ENCODE peak calls at places on chromosome 10, in ten cellular contexts. R is chondrocyte; F is fibroblast of the aortic adventitia; Z is Daoy; M is GM19239; N is neural crest cell; U is activated effector memory CD4-positive, alpha-beta T cell treated with Interleukin-2 at 50 U/mL for 16 hours; D is activated T-cell treated with anti-CD3 and anti-CD28 coated beads, Interleukin-2, amount 50 U/mL, for 4 hours; I is right lobe of liver; A is WTC11. G is an unnamed sample.

GRCh38 chr10:124734311-124735166 is 9.6 kb downstream of the FAM53B start:
- DNase-seq in R (no peak), F (no peak), Z (no peak), M (no peak), N (no peak), U (peak; percentile 36), D (no peak), I (no peak), A (no peak), G (no peak)

GRCh38 chr10:22335204-22335956 is 9.9 kb upstream of the SPAG6 start:
- DNase-seq in R (no peak), F (peak; percentile 56), Z (no peak), M (peak; percentile 70), N (no peak), U (peak; percentile 59), D (peak; percentile 58), I (peak; percentile 48), A (peak; percentile 58), G (no peak)

GRCh38 chr10:36211856-36212255 is 569.8 kb upstream of the FZD8 start:
- DNase-seq in R (no peak), F (no peak), Z (no peak), M (no peak), N (no peak), U (no peak), D (no peak), I (no peak), A (no peak), G (no peak)

GRCh38 chr10:15262036-15262713 is 93.7 kb upstream of the NMT2 start:
- DNase-seq in R (no peak), F (peak; percentile 64), Z (no peak), M (no peak), N (no peak), U (no peak), D (no peak), I (no peak), A (no peak), G (no peak)

GRCh38 chr10:12509016-12509793 is 159.9 kb downstream of the CAMK1D start:
- DNase-seq in R (no peak), F (no peak), Z (no peak), M (no peak), N (no peak), U (no peak), D (no peak), I (no peak), A (no peak), G (no peak)

GRCh38 chr10:114079421-114079820 is 35.8 kb downstream of the ADRB1 start:
- DNase-seq in R (no peak), F (no peak), Z (no peak), M (no peak), N (no peak), U (no peak), D (no peak), I (no peak), A (no peak), G (no peak)

GRCh38 chr10:43093423-43094090 is 16.7 kb downstream of the RET start:
- DNase-seq in R (no peak), F (no peak), Z (peak; percentile 18), M (no peak), N (no peak), U (no peak), D (no peak), I (no peak), A (peak; percentile 42), G (no peak)

GRCh38 chr10:126384269-126384873 is 3.9 kb downstream of the ADAM12 start:
- DNase-seq in R (no peak), F (peak; percentile 91), Z (peak; percentile 58), M (no peak), N (no peak), U (no peak), D (no peak), I (no peak), A (no peak), G (no peak)

GRCh38 chr10:33897255-33897893 is 562.9 kb upstream of the NRP1 start:
- DNase-seq in R (no peak), F (peak; percentile 85), Z (peak; percentile 15), M (no peak), N (no peak), U (no peak), D (no peak), I (no peak), A (no peak), G (no peak)

GRCh38 chr10:24723788-24724380 is at the start of gene ARHGAP21:
- DNase-seq in R (no peak), F (peak; percentile 80), Z (peak; percentile 70), M (peak; percentile 28), N (peak; percentile 45), U (peak; percentile 18), D (peak; percentile 13), I (peak; percentile 81), A (peak; percentile 40), G (peak; percentile 18)

GRCh38 chr10:132163278-132163765 is 23.4 kb upstream of the DPYSL4 start:
- DNase-seq in R (peak; percentile 77), F (no peak), Z (peak; percentile 48), M (peak; percentile 70), N (peak; percentile 45), U (no peak), D (no peak), I (no peak), A (peak; percentile 88), G (no peak)

GRCh38 chr10:96497391-96497790 is 16.3 kb downstream of the TLL2 start:
- DNase-seq in R (no peak), F (no peak), Z (no peak), M (no peak), N (no peak), U (no peak), D (no peak), I (no peak), A (no peak), G (no peak)

GRCh38 chr10:110151467-110151866 is 55.9 kb upstream of the MXI1 start:
- DNase-seq in R (no peak), F (no peak), Z (no peak), M (no peak), N (no peak), U (no peak), D (no peak), I (no peak), A (no peak), G (no peak)

GRCh38 chr10:44352316-44353127 is 32.4 kb downstream of the CXCL12 start:
- DNase-seq in R (no peak), F (peak; percentile 64), Z (peak; percentile 52), M (no peak), N (no peak), U (no peak), D (no peak), I (peak; percentile 38), A (no peak), G (no peak)

GRCh38 chr10:71548494-71548846 is 151.8 kb downstream of the CDH23 start:
- DNase-seq in R (no peak), F (no peak), Z (peak; percentile 20), M (peak; percentile 27), N (peak; percentile 44), U (no peak), D (no peak), I (no peak), A (peak; percentile 52), G (peak; percentile 11)

GRCh38 chr10:63697956-63698814 is 177.0 kb downstream of the REEP3 start:
- DNase-seq in R (no peak), F (no peak), Z (no peak), M (no peak), N (no peak), U (no peak), D (no peak), I (no peak), A (no peak), G (no peak)

GRCh38 chr10:44651834-44652233 is 259.3 kb upstream of the TMEM72 start:
- DNase-seq in R (no peak), F (peak; percentile 36), Z (peak; percentile 17), M (no peak), N (no peak), U (no peak), D (no peak), I (no peak), A (no peak), G (no peak)

GRCh38 chr10:12768156-12768731 is 233.3 kb downstream of the CCDC3 start:
- DNase-seq in R (no peak), F (peak; percentile 16), Z (peak; percentile 32), M (no peak), N (no peak), U (no peak), D (no peak), I (no peak), A (peak; percentile 50), G (no peak)

GRCh38 chr10:5531558-5532230 is 6.9 kb downstream of the CALML3 start:
- DNase-seq in R (no peak), F (no peak), Z (no peak), M (no peak), N (no peak), U (no peak), D (peak; percentile 0), I (no peak), A (peak; percentile 1), G (no peak)

GRCh38 chr10:43739171-43739570 is 90.5 kb upstream of the ZNF32 start:
- DNase-seq in R (no peak), F (peak; percentile 83), Z (no peak), M (no peak), N (no peak), U (no peak), D (no peak), I (no peak), A (no peak), G (no peak)

GRCh38 chr10:48522011-48522765 is 82.7 kb downstream of the ARHGAP22 start:
- DNase-seq in R (no peak), F (peak; percentile 38), Z (no peak), M (no peak), N (no peak), U (no peak), D (no peak), I (peak; percentile 22), A (no peak), G (no peak)

GRCh38 chr10:132422931-132423813 is 26.2 kb downstream of the PWWP2B start:
- DNase-seq in R (no peak), F (no peak), Z (no peak), M (no peak), N (no peak), U (no peak), D (no peak), I (no peak), A (no peak), G (no peak)

GRCh38 chr10:71238626-71239025 is 26.3 kb downstream of the UNC5B start:
- DNase-seq in R (no peak), F (no peak), Z (no peak), M (no peak), N (no peak), U (no peak), D (no peak), I (no peak), A (no peak), G (no peak)

GRCh38 chr10:75230600-75231038 is 5.1 kb downstream of the COMTD1 start:
- DNase-seq in R (no peak), F (peak; percentile 89), Z (peak; percentile 73), M (peak; percentile 74), N (peak; percentile 88), U (peak; percentile 86), D (peak; percentile 93), I (peak; percentile 86), A (peak; percentile 94), G (no peak)

GRCh38 chr10:8485032-8485431 is 430.5 kb downstream of the GATA3 start:
- DNase-seq in R (no peak), F (no peak), Z (no peak), M (no peak), N (no peak), U (no peak), D (no peak), I (no peak), A (no peak), G (no peak)

G was measured in GM18507.